ENCODE peak calls at places on chromosomes 12 and 14, in ten cellular contexts. X is astrocyte of the cerebellum, N is COR-L47, J is CD14-positive monocyte, S is choroid plexus epithelial cell, W is MCF 10A, Q is EL, V is AG09319, G is SK-N-SH, Z is neural crest cell. Y is an unnamed sample.

GRCh38 chr12:7113389-7113871 is 4.4 kb upstream of the C1RL start:
- DNase-seq in W (peak; percentile 56), N (no peak), G (peak; percentile 61), J (no peak), V (no peak), Q (peak; percentile 54), S (peak; percentile 64), Z (peak; percentile 28), X (no peak), Y (no peak)

GRCh38 chr12:49863946-49864816 is 21.3 kb upstream of the BCDIN3D start:
- DNase-seq in Q (no peak), X (no peak), V (no peak), Z (no peak), S (no peak), G (no peak), N (no peak), J (no peak), W (no peak), Y (no peak)

GRCh38 chr14:90846511-90846910 is 30.3 kb upstream of the TTC7B start:
- DNase-seq in N (no peak), G (no peak), J (no peak), W (peak; percentile 26), Q (peak; percentile 71), V (no peak), Z (no peak), X (no peak), S (no peak), Y (no peak)

GRCh38 chr14:102487204-102487577 is 22.4 kb downstream of the ANKRD9 start:
- DNase-seq in S (peak; percentile 48), Z (no peak), Q (no peak), J (no peak), W (no peak), G (no peak), X (no peak), N (no peak), V (no peak), Y (no peak)

GRCh38 chr12:53664191-53664590 is 11.7 kb downstream of the ATP5MC2 start:
- DNase-seq in G (no peak), X (no peak), V (no peak), Z (no peak), W (no peak), Q (no peak), N (no peak), J (no peak), S (no peak), Y (no peak)

GRCh38 chr12:14950982-14951746 is 10.2 kb downstream of the ARHGDIB start:
- DNase-seq in W (peak; percentile 68), X (no peak), Q (no peak), Z (no peak), N (no peak), V (no peak), G (no peak), J (no peak), S (peak; percentile 37), Y (no peak)

GRCh38 chr12:67019070-67019469 is 250.1 kb upstream of the CAND1 start:
- DNase-seq in Q (no peak), Z (no peak), J (no peak), V (no peak), G (no peak), X (peak; percentile 36), N (peak; percentile 61), S (peak; percentile 4), W (no peak), Y (no peak)

GRCh38 chr12:43848786-43849185 is 12.9 kb downstream of the TMEM117 start:
- DNase-seq in N (no peak), V (no peak), Z (no peak), W (no peak), J (no peak), X (no peak), Q (no peak), S (no peak), G (no peak), Y (no peak)

GRCh38 chr12:108468149-108468968 is 46.7 kb upstream of the FICD start:
- DNase-seq in W (peak; percentile 59), V (no peak), J (no peak), G (no peak), Q (peak; percentile 24), N (no peak), X (peak; percentile 26), Z (peak; percentile 48), S (peak; percentile 56), Y (no peak)

GRCh38 chr12:122491991-122492390 is 8.7 kb downstream of the ZCCHC8 start:
- DNase-seq in N (no peak), S (peak; percentile 32), X (no peak), G (no peak), Z (no peak), W (no peak), J (no peak), Q (peak; percentile 56), V (no peak), Y (no peak)

GRCh38 chr12:68971404-68971803 is 38.4 kb upstream of the CPM start:
- DNase-seq in X (no peak), J (no peak), V (no peak), W (peak; percentile 60), Z (no peak), G (no peak), S (peak; percentile 57), N (no peak), Q (peak; percentile 71), Y (no peak)

GRCh38 chr14:95040723-95041476 is 116.4 kb downstream of the DICER1 start:
- DNase-seq in V (no peak), W (no peak), X (no peak), J (no peak), S (no peak), Z (no peak), G (no peak), Q (peak; percentile 8), N (no peak), Y (no peak)

Y was measured in BE2C.